ENCODE peak calls at places on chromosomes 4 and X, in five cellular contexts. One of them, this sample, is unnamed.

GRCh38 chr4:4323705-4324534 is 33.9 kb downstream of the ZBTB49 start:
- DNase-seq in naive B cell: no peak
- DNase-seq in HTR-8/SVneo: no peak
- DNase-seq in ELR: no peak
- DNase-seq in foreskin fibroblast: no peak
- DNase-seq in this sample: no peak

GRCh38 chr4:169270810-169271691 is at the start of gene SH3RF1:
- DNase-seq in foreskin fibroblast: peak; percentile 92
- DNase-seq in naive B cell: peak; percentile 43
- DNase-seq in ELR: peak; percentile 90
- DNase-seq in HTR-8/SVneo: peak; percentile 65
- DNase-seq in this sample: peak; percentile 37

GRCh38 chrX:53073115-53073581 is 9.0 kb upstream of the TSPYL2 start:
- DNase-seq in ELR: no peak
- DNase-seq in HTR-8/SVneo: no peak
- DNase-seq in foreskin fibroblast: no peak
- DNase-seq in naive B cell: no peak
- DNase-seq in this sample: no peak

GRCh38 chr4:108048997-108049396 is 59.3 kb downstream of the HADH start:
- DNase-seq in HTR-8/SVneo: no peak
- DNase-seq in foreskin fibroblast: no peak
- DNase-seq in naive B cell: no peak
- DNase-seq in ELR: no peak
- DNase-seq in this sample: no peak

GRCh38 chr4:10095296-10095991 is 21.2 kb downstream of the WDR1 start:
- DNase-seq in ELR: peak; percentile 46
- DNase-seq in foreskin fibroblast: no peak
- DNase-seq in naive B cell: no peak
- DNase-seq in HTR-8/SVneo: peak; percentile 15
- DNase-seq in this sample: no peak

GRCh38 chrX:22627576-22627975 is 354.9 kb downstream of the CBLL2 start:
- DNase-seq in foreskin fibroblast: no peak
- DNase-seq in HTR-8/SVneo: no peak
- DNase-seq in ELR: no peak
- DNase-seq in naive B cell: no peak
- DNase-seq in this sample: no peak

GRCh38 chrX:119726900-119727555 is 31.4 kb upstream of the SOWAHD start:
- DNase-seq in naive B cell: no peak
- DNase-seq in HTR-8/SVneo: no peak
- DNase-seq in foreskin fibroblast: no peak
- DNase-seq in ELR: peak; percentile 23
- DNase-seq in this sample: no peak

GRCh38 chr4:30370105-30370504 is 350.1 kb upstream of the PCDH7 start:
- DNase-seq in naive B cell: no peak
- DNase-seq in ELR: no peak
- DNase-seq in foreskin fibroblast: no peak
- DNase-seq in HTR-8/SVneo: no peak
- DNase-seq in this sample: no peak

GRCh38 chrX:46710425-46710824 is 48.5 kb downstream of the SLC9A7 start:
- DNase-seq in ELR: peak; percentile 39
- DNase-seq in HTR-8/SVneo: no peak
- DNase-seq in foreskin fibroblast: no peak
- DNase-seq in naive B cell: no peak
- DNase-seq in this sample: no peak

GRCh38 chr4:48968814-48969213 is 17.3 kb upstream of the CWH43 start:
- DNase-seq in foreskin fibroblast: peak; percentile 54
- DNase-seq in HTR-8/SVneo: no peak
- DNase-seq in naive B cell: no peak
- DNase-seq in ELR: peak; percentile 85
- DNase-seq in this sample: no peak

GRCh38 chrX:40102393-40103381 is 4.9 kb upstream of the BCOR start:
- DNase-seq in naive B cell: no peak
- DNase-seq in foreskin fibroblast: no peak
- DNase-seq in ELR: no peak
- DNase-seq in HTR-8/SVneo: no peak
- DNase-seq in this sample: no peak

GRCh38 chr4:1204828-1205591 is 32.6 kb upstream of the SPON2 start:
- DNase-seq in HTR-8/SVneo: no peak
- DNase-seq in foreskin fibroblast: no peak
- DNase-seq in ELR: no peak
- DNase-seq in naive B cell: no peak
- DNase-seq in this sample: no peak

GRCh38 chr4:14636563-14636962 is 365.7 kb upstream of the CPEB2 start:
- DNase-seq in ELR: no peak
- DNase-seq in foreskin fibroblast: no peak
- DNase-seq in HTR-8/SVneo: no peak
- DNase-seq in naive B cell: no peak
- DNase-seq in this sample: no peak

GRCh38 chr4:24915121-24915922 is 2.5 kb upstream of the CCDC149 start:
- DNase-seq in HTR-8/SVneo: no peak
- DNase-seq in foreskin fibroblast: no peak
- DNase-seq in ELR: no peak
- DNase-seq in naive B cell: no peak
- DNase-seq in this sample: no peak

GRCh38 chr4:148868207-148868606 is 426.0 kb upstream of the NR3C2 start:
- DNase-seq in foreskin fibroblast: no peak
- DNase-seq in HTR-8/SVneo: no peak
- DNase-seq in ELR: no peak
- DNase-seq in naive B cell: no peak
- DNase-seq in this sample: no peak